ENCODE peak calls at places on chromosomes 5 and 9, in ten cellular contexts. One of them, this sample, is unnamed.

GRCh38 chr9:3528466-3528865 is 2.7 kb upstream of the RFX3 start:
- DNase-seq in ovary: no peak
- DNase-seq in tibial nerve: no peak
- DNase-seq in Peyer's patch: peak; percentile 26
- DNase-seq in H1: no peak
- DNase-seq in spleen: no peak
- DNase-seq in uterus: no peak
- DNase-seq in heart left ventricle: no peak
- DNase-seq in A549: no peak
- DNase-seq in body of pancreas: no peak
- DNase-seq in this sample: no peak

GRCh38 chr9:81585191-81585763 is 104.1 kb downstream of the TLE1 start:
- DNase-seq in ovary: no peak
- DNase-seq in tibial nerve: no peak
- DNase-seq in Peyer's patch: no peak
- DNase-seq in H1: no peak
- DNase-seq in spleen: no peak
- DNase-seq in uterus: no peak
- DNase-seq in heart left ventricle: no peak
- DNase-seq in A549: no peak
- DNase-seq in body of pancreas: no peak
- DNase-seq in this sample: no peak

GRCh38 chr9:100561256-100561655 is 16.6 kb upstream of the CAVIN4 start:
- DNase-seq in ovary: no peak
- DNase-seq in tibial nerve: no peak
- DNase-seq in Peyer's patch: no peak
- DNase-seq in H1: no peak
- DNase-seq in spleen: no peak
- DNase-seq in uterus: no peak
- DNase-seq in heart left ventricle: no peak
- DNase-seq in A549: no peak
- DNase-seq in body of pancreas: no peak
- DNase-seq in this sample: no peak

GRCh38 chr5:145463634-145464033 is 371.5 kb downstream of the PRELID2 start:
- DNase-seq in ovary: no peak
- DNase-seq in tibial nerve: no peak
- DNase-seq in Peyer's patch: no peak
- DNase-seq in H1: no peak
- DNase-seq in spleen: no peak
- DNase-seq in uterus: no peak
- DNase-seq in heart left ventricle: no peak
- DNase-seq in A549: no peak
- DNase-seq in body of pancreas: no peak
- DNase-seq in this sample: no peak

GRCh38 chr5:95304706-95305105 is 19.8 kb upstream of the MCTP1 start:
- DNase-seq in ovary: no peak
- DNase-seq in tibial nerve: no peak
- DNase-seq in Peyer's patch: no peak
- DNase-seq in H1: no peak
- DNase-seq in spleen: no peak
- DNase-seq in uterus: no peak
- DNase-seq in heart left ventricle: no peak
- DNase-seq in A549: no peak
- DNase-seq in body of pancreas: no peak
- DNase-seq in this sample: no peak

GRCh38 chr5:179153341-179153901 is 93.2 kb downstream of the ZNF354C start:
- DNase-seq in ovary: no peak
- DNase-seq in tibial nerve: no peak
- DNase-seq in Peyer's patch: no peak
- DNase-seq in H1: no peak
- DNase-seq in spleen: peak; percentile 62
- DNase-seq in uterus: no peak
- DNase-seq in heart left ventricle: peak; percentile 21
- DNase-seq in A549: no peak
- DNase-seq in body of pancreas: peak; percentile 7
- DNase-seq in this sample: no peak

GRCh38 chr5:179316111-179316551 is 29.1 kb downstream of the ADAMTS2 start:
- DNase-seq in ovary: no peak
- DNase-seq in tibial nerve: no peak
- DNase-seq in Peyer's patch: no peak
- DNase-seq in H1: no peak
- DNase-seq in spleen: peak; percentile 67
- DNase-seq in uterus: peak; percentile 15
- DNase-seq in heart left ventricle: peak; percentile 11
- DNase-seq in A549: no peak
- DNase-seq in body of pancreas: no peak
- DNase-seq in this sample: no peak

GRCh38 chr5:156036640-156037039 is 290.3 kb upstream of the SGCD start:
- DNase-seq in ovary: no peak
- DNase-seq in tibial nerve: no peak
- DNase-seq in Peyer's patch: no peak
- DNase-seq in H1: no peak
- DNase-seq in spleen: no peak
- DNase-seq in uterus: no peak
- DNase-seq in heart left ventricle: peak; percentile 35
- DNase-seq in A549: no peak
- DNase-seq in body of pancreas: no peak
- DNase-seq in this sample: no peak

GRCh38 chr5:134143964-134144941 is 29.8 kb downstream of the TCF7 start:
- DNase-seq in ovary: no peak
- DNase-seq in tibial nerve: no peak
- DNase-seq in Peyer's patch: no peak
- DNase-seq in H1: peak; percentile 17
- DNase-seq in spleen: peak; percentile 57
- DNase-seq in uterus: no peak
- DNase-seq in heart left ventricle: no peak
- DNase-seq in A549: no peak
- DNase-seq in body of pancreas: peak; percentile 8
- DNase-seq in this sample: no peak

GRCh38 chr5:79961731-79962579 is 29.1 kb downstream of the MTX3 start:
- DNase-seq in ovary: no peak
- DNase-seq in tibial nerve: no peak
- DNase-seq in Peyer's patch: no peak
- DNase-seq in H1: no peak
- DNase-seq in spleen: no peak
- DNase-seq in uterus: no peak
- DNase-seq in heart left ventricle: no peak
- DNase-seq in A549: no peak
- DNase-seq in body of pancreas: no peak
- DNase-seq in this sample: no peak

GRCh38 chr9:128275198-128276007 is at the start of gene GOLGA2:
- DNase-seq in ovary: peak; percentile 58
- DNase-seq in tibial nerve: peak; percentile 24
- DNase-seq in Peyer's patch: no peak
- DNase-seq in H1: no peak
- DNase-seq in spleen: no peak
- DNase-seq in uterus: peak; percentile 62
- DNase-seq in heart left ventricle: peak; percentile 59
- DNase-seq in A549: peak; percentile 68
- DNase-seq in body of pancreas: peak; percentile 48
- DNase-seq in this sample: no peak

GRCh38 chr5:72517961-72518690 is 10.9 kb upstream of the ZNF366 start:
- DNase-seq in ovary: no peak
- DNase-seq in tibial nerve: peak; percentile 47
- DNase-seq in Peyer's patch: peak; percentile 36
- DNase-seq in H1: no peak
- DNase-seq in spleen: peak; percentile 82
- DNase-seq in uterus: no peak
- DNase-seq in heart left ventricle: peak; percentile 47
- DNase-seq in A549: no peak
- DNase-seq in body of pancreas: no peak
- DNase-seq in this sample: no peak

GRCh38 chr5:131587541-131587940 is 47.5 kb downstream of the RAPGEF6 start:
- DNase-seq in ovary: no peak
- DNase-seq in tibial nerve: no peak
- DNase-seq in Peyer's patch: no peak
- DNase-seq in H1: no peak
- DNase-seq in spleen: no peak
- DNase-seq in uterus: no peak
- DNase-seq in heart left ventricle: no peak
- DNase-seq in A549: no peak
- DNase-seq in body of pancreas: no peak
- DNase-seq in this sample: no peak

GRCh38 chr5:154401931-154402330 is 43.9 kb upstream of the SAP30L start:
- DNase-seq in ovary: no peak
- DNase-seq in tibial nerve: no peak
- DNase-seq in Peyer's patch: no peak
- DNase-seq in H1: no peak
- DNase-seq in spleen: peak; percentile 58
- DNase-seq in uterus: no peak
- DNase-seq in heart left ventricle: no peak
- DNase-seq in A549: no peak
- DNase-seq in body of pancreas: no peak
- DNase-seq in this sample: no peak

DNA sequence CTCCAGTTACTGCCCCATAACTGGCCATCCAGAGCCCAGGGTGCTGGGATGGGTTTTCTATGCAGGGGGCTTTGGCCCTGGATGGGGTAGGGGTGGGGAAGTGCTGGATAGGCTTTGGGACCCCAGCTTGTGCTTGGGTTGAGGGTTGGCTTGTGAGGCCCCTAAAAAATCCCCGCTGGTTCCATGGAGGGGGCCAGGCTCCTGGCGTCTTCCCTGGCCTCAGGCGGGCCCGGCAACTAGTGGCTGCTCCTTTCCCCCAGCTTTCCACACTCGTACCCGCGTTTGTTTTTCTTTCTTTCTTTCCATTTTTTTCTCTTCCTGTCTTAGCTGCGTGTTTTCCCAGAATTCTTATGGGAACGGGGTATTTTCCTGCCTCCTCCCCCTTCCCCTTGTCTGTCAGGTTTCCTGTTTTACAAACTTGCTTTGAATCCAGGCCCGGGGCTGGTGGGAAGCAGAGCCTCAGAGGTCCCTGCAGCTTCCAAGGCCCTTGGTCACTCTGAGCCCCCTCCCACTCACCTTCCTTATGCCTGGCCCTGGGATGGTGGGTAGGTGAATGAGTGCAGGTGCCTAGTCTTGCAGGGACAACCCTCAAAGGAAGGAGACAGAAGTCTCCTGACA is 40.2 kb downstream of the RGS3 start:
- DNase-seq in ovary: no peak
- DNase-seq in tibial nerve: no peak
- DNase-seq in Peyer's patch: no peak
- DNase-seq in H1: no peak
- DNase-seq in spleen: peak; percentile 57
- DNase-seq in uterus: no peak
- DNase-seq in heart left ventricle: no peak
- DNase-seq in A549: no peak
- DNase-seq in body of pancreas: no peak
- DNase-seq in this sample: no peak
- H3K27ac ChIP-seq in ovary: no peak overlapping the region
- H3K27ac ChIP-seq in tibial nerve: peak overlapping the region; percentile 67
- H3K27ac ChIP-seq in Peyer's patch: peak overlapping the region; percentile 87
- H3K27ac ChIP-seq in H1: no peak overlapping the region
- H3K27ac ChIP-seq in spleen: peak overlapping the region; percentile 78
- H3K27ac ChIP-seq in uterus: no peak overlapping the region
- H3K27ac ChIP-seq in heart left ventricle: peak overlapping the region; percentile 87
- H3K27ac ChIP-seq in A549: no peak overlapping the region
- H3K27ac ChIP-seq in body of pancreas: no peak overlapping the region
- H3K27ac ChIP-seq in this sample: peak overlapping the region; percentile 72

GRCh38 chr5:19240150-19240549 is 747.9 kb downstream of the CDH18 start:
- DNase-seq in ovary: no peak
- DNase-seq in tibial nerve: no peak
- DNase-seq in Peyer's patch: no peak
- DNase-seq in H1: no peak
- DNase-seq in spleen: no peak
- DNase-seq in uterus: no peak
- DNase-seq in heart left ventricle: no peak
- DNase-seq in A549: no peak
- DNase-seq in body of pancreas: no peak
- DNase-seq in this sample: no peak
- TF ChIP-seq POLR2A in ovary: no peak
- TF ChIP-seq POLR2A in tibial nerve: no peak
- TF ChIP-seq POLR2A in Peyer's patch: no peak
- TF ChIP-seq POLR2A in H1: no peak
- TF ChIP-seq POLR2A in spleen: no peak
- TF ChIP-seq POLR2A in uterus: no peak
- TF ChIP-seq POLR2A in heart left ventricle: no peak
- TF ChIP-seq POLR2A in A549: no peak
- TF ChIP-seq POLR2A in body of pancreas: no peak
- TF ChIP-seq POLR2A in this sample: no peak

DNA sequence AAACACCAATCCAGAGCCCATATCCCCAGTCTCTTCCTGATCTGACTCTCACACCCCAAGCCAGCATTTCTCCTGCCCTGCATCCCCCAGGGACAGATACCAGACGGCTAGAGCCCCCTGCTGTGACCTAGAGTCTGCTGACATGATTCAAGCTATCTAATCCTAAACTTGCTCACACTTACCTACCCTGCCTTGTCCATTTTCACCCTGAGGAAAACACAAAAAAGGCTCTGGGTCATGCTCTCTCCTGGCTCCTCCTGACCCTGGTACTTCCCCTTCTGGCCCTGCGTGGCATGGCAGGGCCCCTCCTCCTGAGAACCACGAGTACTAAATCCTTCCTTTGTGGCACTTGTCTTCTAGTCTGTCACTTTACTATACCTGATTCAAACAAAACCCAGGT is 2.8 kb upstream of the ARRDC1 start:
- DNase-seq in ovary: no peak
- DNase-seq in tibial nerve: no peak
- DNase-seq in Peyer's patch: no peak
- DNase-seq in H1: no peak
- DNase-seq in spleen: no peak
- DNase-seq in uterus: no peak
- DNase-seq in heart left ventricle: no peak
- DNase-seq in A549: no peak
- DNase-seq in body of pancreas: no peak
- DNase-seq in this sample: no peak
- TF ChIP-seq CTCF in ovary: no peak
- TF ChIP-seq CTCF in tibial nerve: no peak
- TF ChIP-seq CTCF in Peyer's patch: no peak
- TF ChIP-seq CTCF in H1: no peak
- TF ChIP-seq CTCF in spleen: no peak
- TF ChIP-seq CTCF in uterus: no peak
- TF ChIP-seq CTCF in heart left ventricle: no peak
- TF ChIP-seq CTCF in A549: no peak
- TF ChIP-seq CTCF in body of pancreas: no peak
- TF ChIP-seq CTCF in this sample: no peak

DNA sequence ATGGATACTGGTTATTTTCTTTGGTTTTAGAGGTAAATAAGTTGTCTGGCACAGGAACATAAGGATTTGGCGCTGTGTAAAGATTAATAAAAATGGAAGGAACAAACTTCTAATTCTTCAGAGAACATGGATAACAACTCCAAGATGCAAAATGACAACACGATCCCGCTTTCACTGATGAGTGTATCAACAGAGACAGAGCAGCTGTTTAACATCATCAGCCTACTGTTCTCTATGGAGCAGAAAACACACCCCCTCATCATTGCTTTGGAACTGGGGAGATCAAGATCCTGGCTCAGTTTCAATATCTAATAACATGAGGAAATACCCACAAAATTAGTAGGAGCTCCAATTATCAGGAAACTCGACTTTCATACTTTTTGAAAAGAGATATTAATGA is 8.2 kb upstream of the GAS1 start:
- DNase-seq in ovary: no peak
- DNase-seq in tibial nerve: no peak
- DNase-seq in Peyer's patch: no peak
- DNase-seq in H1: no peak
- DNase-seq in spleen: no peak
- DNase-seq in uterus: no peak
- DNase-seq in heart left ventricle: no peak
- DNase-seq in A549: no peak
- DNase-seq in body of pancreas: no peak
- DNase-seq in this sample: no peak
- H3K27ac ChIP-seq in ovary: no peak overlapping the region
- H3K27ac ChIP-seq in tibial nerve: no peak overlapping the region
- H3K27ac ChIP-seq in Peyer's patch: no peak overlapping the region
- H3K27ac ChIP-seq in H1: no peak overlapping the region
- H3K27ac ChIP-seq in spleen: no peak overlapping the region
- H3K27ac ChIP-seq in uterus: no peak overlapping the region
- H3K27ac ChIP-seq in heart left ventricle: no peak overlapping the region
- H3K27ac ChIP-seq in A549: no peak overlapping the region
- H3K27ac ChIP-seq in body of pancreas: no peak overlapping the region
- H3K27ac ChIP-seq in this sample: no peak overlapping the region

GRCh38 chr5:177426566-177427210 is at the start of gene GRK6:
- DNase-seq in ovary: peak; percentile 50
- DNase-seq in tibial nerve: no peak
- DNase-seq in Peyer's patch: peak; percentile 75
- DNase-seq in H1: no peak
- DNase-seq in spleen: peak; percentile 96
- DNase-seq in uterus: peak; percentile 57
- DNase-seq in heart left ventricle: peak; percentile 42
- DNase-seq in A549: peak; percentile 38
- DNase-seq in body of pancreas: peak; percentile 56
- DNase-seq in this sample: no peak
- TF ChIP-seq POLR2A in ovary: peak; percentile 34
- TF ChIP-seq POLR2A in tibial nerve: peak; percentile 60
- TF ChIP-seq POLR2A in Peyer's patch: no peak
- TF ChIP-seq POLR2A in H1: peak; percentile 36
- TF ChIP-seq POLR2A in spleen: no peak
- TF ChIP-seq POLR2A in uterus: peak; percentile 63
- TF ChIP-seq POLR2A in heart left ventricle: no peak
- TF ChIP-seq POLR2A in A549: peak; percentile 59
- TF ChIP-seq POLR2A in body of pancreas: no peak
- TF ChIP-seq POLR2A in this sample: peak; percentile 36

This sample was measured in esophagus squamous epithelium.